ENCODE peak calls at places on chromosome 17, in four cellular contexts. N is NCI-H1417, U is fibroblast of lung, A is progenitor cell of endocrine pancreas. S is an unnamed sample.

GRCh38 chr17:6435968-6436367 is 1.0 kb upstream of the AIPL1 start:
- DNase-seq in N (peak; percentile 44), U (peak; percentile 68), A (peak; percentile 60), S (peak; percentile 72)

GRCh38 chr17:47955497-47956461 is 1.9 kb downstream of the PRR15L start:
- DNase-seq in N (peak; percentile 28), U (no peak), A (no peak), S (no peak)

GRCh38 chr17:3683054-3683511 is 12.9 kb downstream of the P2RX5 start:
- DNase-seq in N (no peak), U (no peak), A (no peak), S (peak; percentile 32)

GRCh38 chr17:49383048-49383447 is 21.0 kb upstream of the ZNF652 start:
- DNase-seq in N (no peak), U (no peak), A (no peak), S (no peak)

GRCh38 chr17:2400474-2400866 is 390 bp downstream of the MNT start:
- DNase-seq in N (peak; percentile 52), U (no peak), A (peak; percentile 49), S (peak; percentile 18)

GRCh38 chr17:50015146-50015545 is 20.1 kb upstream of the DLX3 start:
- DNase-seq in N (no peak), U (no peak), A (no peak), S (no peak)

GRCh38 chr17:2814499-2815341 is 18.5 kb downstream of the RAP1GAP2 start:
- DNase-seq in N (no peak), U (no peak), A (no peak), S (no peak)

GRCh38 chr17:58047751-58048150 is 35.5 kb upstream of the DYNLL2 start:
- DNase-seq in N (no peak), U (no peak), A (no peak), S (no peak)